ENCODE peak calls at places on chromosomes 7 and 10, in four cellular contexts. One of them, this sample, is unnamed.

GRCh38 chr10:133139561-133140065 is 20.4 kb upstream of the KNDC1 start:
- DNase-seq in neural progenitor cell: peak
- DNase-seq in naive thymus-derived CD4-positive, alpha-beta T cell: no peak
- DNase-seq in DND-41: no peak
- DNase-seq in this sample: no peak

GRCh38 chr7:373818-374705 is 84.1 kb downstream of the FOXL3 start:
- DNase-seq in neural progenitor cell: no peak
- DNase-seq in naive thymus-derived CD4-positive, alpha-beta T cell: no peak
- DNase-seq in DND-41: no peak
- DNase-seq in this sample: peak

GRCh38 chr7:141752634-141753033 is 11.3 kb upstream of the TAS2R3 start:
- DNase-seq in neural progenitor cell: no peak
- DNase-seq in naive thymus-derived CD4-positive, alpha-beta T cell: no peak
- DNase-seq in DND-41: no peak
- DNase-seq in this sample: no peak

GRCh38 chr10:23981520-23982309 is 227.2 kb upstream of the KIAA1217 start:
- DNase-seq in neural progenitor cell: no peak
- DNase-seq in naive thymus-derived CD4-positive, alpha-beta T cell: no peak
- DNase-seq in DND-41: no peak
- DNase-seq in this sample: no peak

GRCh38 chr7:70599446-70600190 is 532.3 kb upstream of the GALNT17 start:
- DNase-seq in neural progenitor cell: no peak
- DNase-seq in naive thymus-derived CD4-positive, alpha-beta T cell: no peak
- DNase-seq in DND-41: no peak
- DNase-seq in this sample: no peak

GRCh38 chr7:153297141-153297540 is 537.6 kb downstream of the ACTR3B start:
- DNase-seq in neural progenitor cell: no peak
- DNase-seq in naive thymus-derived CD4-positive, alpha-beta T cell: no peak
- DNase-seq in DND-41: no peak
- DNase-seq in this sample: no peak

GRCh38 chr7:28560771-28561170 is 148.5 kb downstream of the CREB5 start:
- DNase-seq in neural progenitor cell: no peak
- DNase-seq in naive thymus-derived CD4-positive, alpha-beta T cell: no peak
- DNase-seq in DND-41: no peak
- DNase-seq in this sample: no peak

GRCh38 chr7:51187941-51188340 is 128.7 kb downstream of the COBL start:
- DNase-seq in neural progenitor cell: peak
- DNase-seq in naive thymus-derived CD4-positive, alpha-beta T cell: no peak
- DNase-seq in DND-41: no peak
- DNase-seq in this sample: no peak

GRCh38 chr10:78770167-78771090 is 298.3 kb upstream of the ZMIZ1 start:
- DNase-seq in neural progenitor cell: no peak
- DNase-seq in naive thymus-derived CD4-positive, alpha-beta T cell: no peak
- DNase-seq in DND-41: no peak
- DNase-seq in this sample: no peak

GRCh38 chr10:7193369-7193768 is 217.5 kb downstream of the SFMBT2 start:
- DNase-seq in neural progenitor cell: no peak
- DNase-seq in naive thymus-derived CD4-positive, alpha-beta T cell: no peak
- DNase-seq in DND-41: no peak
- DNase-seq in this sample: no peak

GRCh38 chr10:132869621-132870020 is 72.7 kb downstream of the CFAP46 start:
- DNase-seq in neural progenitor cell: no peak
- DNase-seq in naive thymus-derived CD4-positive, alpha-beta T cell: no peak
- DNase-seq in DND-41: no peak
- DNase-seq in this sample: no peak

GRCh38 chr10:12416396-12417090 is 67.2 kb downstream of the CAMK1D start:
- DNase-seq in neural progenitor cell: no peak
- DNase-seq in naive thymus-derived CD4-positive, alpha-beta T cell: no peak
- DNase-seq in DND-41: no peak
- DNase-seq in this sample: no peak

GRCh38 chr10:92123031-92123450 is 167.8 kb downstream of the CPEB3 start:
- DNase-seq in neural progenitor cell: no peak
- DNase-seq in naive thymus-derived CD4-positive, alpha-beta T cell: no peak
- DNase-seq in DND-41: no peak
- DNase-seq in this sample: no peak

GRCh38 chr7:47577351-47577919 is 4.5 kb downstream of the TNS3 start:
- DNase-seq in neural progenitor cell: no peak
- DNase-seq in naive thymus-derived CD4-positive, alpha-beta T cell: no peak
- DNase-seq in DND-41: no peak
- DNase-seq in this sample: no peak

GRCh38 chr10:8321990-8322389 is 267.5 kb downstream of the GATA3 start:
- DNase-seq in neural progenitor cell: peak
- DNase-seq in naive thymus-derived CD4-positive, alpha-beta T cell: no peak
- DNase-seq in DND-41: no peak
- DNase-seq in this sample: no peak

GRCh38 chr10:89283988-89284475 is 17.8 kb upstream of the IFIT2 start:
- DNase-seq in neural progenitor cell: peak
- DNase-seq in naive thymus-derived CD4-positive, alpha-beta T cell: no peak
- DNase-seq in DND-41: no peak
- DNase-seq in this sample: no peak

GRCh38 chr7:107505997-107506682 is 36.3 kb downstream of the GPR22 start:
- DNase-seq in neural progenitor cell: no peak
- DNase-seq in naive thymus-derived CD4-positive, alpha-beta T cell: no peak
- DNase-seq in DND-41: no peak
- DNase-seq in this sample: no peak

GRCh38 chr10:53489331-53489730 is 716.7 kb upstream of the MBL2 start:
- DNase-seq in neural progenitor cell: no peak
- DNase-seq in naive thymus-derived CD4-positive, alpha-beta T cell: no peak
- DNase-seq in DND-41: no peak
- DNase-seq in this sample: no peak

GRCh38 chr7:107167483-107168232 is 1.1 kb upstream of the HBP1 start:
- DNase-seq in neural progenitor cell: peak
- DNase-seq in naive thymus-derived CD4-positive, alpha-beta T cell: no peak
- DNase-seq in DND-41: peak
- DNase-seq in this sample: no peak

DNA sequence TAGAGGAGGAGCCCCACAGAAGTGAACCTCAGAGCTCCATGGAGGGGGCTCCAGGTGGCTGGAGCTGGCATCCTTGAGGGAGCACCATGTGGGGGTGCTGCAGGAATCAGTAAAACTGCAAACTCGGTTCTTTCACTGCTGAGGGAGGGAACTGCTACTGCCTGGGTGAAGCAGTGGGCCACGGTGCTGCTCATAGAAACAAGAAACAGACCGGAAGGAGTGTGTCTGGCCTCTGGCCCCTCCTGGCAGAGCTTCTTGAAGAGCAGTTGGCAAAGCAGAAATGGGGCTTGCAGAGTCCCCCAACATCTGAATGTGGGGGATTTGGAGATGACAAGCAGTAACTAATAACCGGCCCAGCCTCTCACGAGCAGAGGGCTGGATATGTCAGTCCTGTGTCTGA is 23.8 kb downstream of the TACC2 start:
- DNase-seq in neural progenitor cell: no peak
- DNase-seq in naive thymus-derived CD4-positive, alpha-beta T cell: no peak
- DNase-seq in DND-41: no peak
- DNase-seq in this sample: no peak
- H3K27ac ChIP-seq in neural progenitor cell: no peak
- H3K27ac ChIP-seq in naive thymus-derived CD4-positive, alpha-beta T cell: no peak
- H3K27ac ChIP-seq in DND-41: no peak
- H3K27ac ChIP-seq in this sample: no peak

DNA sequence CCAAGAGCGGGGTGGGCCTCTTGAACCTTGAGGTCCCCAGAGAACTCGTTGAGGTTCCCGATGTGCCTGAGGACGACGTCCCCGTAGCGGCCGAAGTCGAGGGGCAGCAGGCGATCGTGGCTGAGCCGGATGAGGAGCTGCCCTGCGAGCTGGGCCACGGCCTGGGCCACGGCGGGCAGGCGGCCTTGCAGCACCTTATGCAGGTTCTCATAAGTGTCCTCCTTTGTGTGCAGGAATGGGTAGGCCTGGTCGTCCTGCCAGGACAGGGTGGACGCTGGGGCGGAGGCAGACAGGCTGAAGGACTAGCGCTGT is 14.2 kb downstream of the TFR2 start:
- DNase-seq in neural progenitor cell: no peak
- DNase-seq in naive thymus-derived CD4-positive, alpha-beta T cell: no peak
- DNase-seq in DND-41: no peak
- DNase-seq in this sample: no peak
- H3K4me3 ChIP-seq in neural progenitor cell: no peak
- H3K4me3 ChIP-seq in naive thymus-derived CD4-positive, alpha-beta T cell: peak
- H3K4me3 ChIP-seq in DND-41: peak
- H3K4me3 ChIP-seq in this sample: peak

DNA sequence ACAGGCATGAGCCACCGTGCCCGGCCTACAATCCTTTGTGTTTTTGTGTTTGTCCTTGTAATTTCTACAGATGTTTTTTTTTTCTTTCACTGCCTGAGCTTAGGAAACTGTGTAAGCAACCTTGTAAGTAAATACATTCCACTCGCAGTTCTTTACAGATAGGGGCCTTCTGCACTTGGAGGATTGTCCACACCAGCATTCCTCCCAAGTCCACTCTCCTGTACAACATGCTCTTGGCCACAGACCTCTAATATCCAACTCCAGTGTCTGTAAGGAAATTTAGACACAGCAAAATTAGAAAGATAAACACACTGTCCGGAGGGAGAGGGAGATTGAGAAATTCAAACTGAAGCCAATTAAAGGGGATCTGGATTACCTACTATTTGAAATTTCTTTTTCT is 9.5 kb downstream of the MXI1 start:
- DNase-seq in neural progenitor cell: no peak
- DNase-seq in naive thymus-derived CD4-positive, alpha-beta T cell: no peak
- DNase-seq in DND-41: no peak
- DNase-seq in this sample: no peak
- H3K27ac ChIP-seq in neural progenitor cell: no peak
- H3K27ac ChIP-seq in naive thymus-derived CD4-positive, alpha-beta T cell: no peak
- H3K27ac ChIP-seq in DND-41: no peak
- H3K27ac ChIP-seq in this sample: no peak

GRCh38 chr7:22325671-22326070 is 31.3 kb downstream of the RAPGEF5 start:
- DNase-seq in neural progenitor cell: no peak
- DNase-seq in naive thymus-derived CD4-positive, alpha-beta T cell: no peak
- DNase-seq in DND-41: no peak
- DNase-seq in this sample: no peak
- H3K4me3 ChIP-seq in neural progenitor cell: no peak
- H3K4me3 ChIP-seq in naive thymus-derived CD4-positive, alpha-beta T cell: no peak
- H3K4me3 ChIP-seq in DND-41: no peak
- H3K4me3 ChIP-seq in this sample: no peak